ENCODE peak calls at places on chromosomes 5 and 9, in nine cellular contexts. W is mesenteric fat pad; D is NCI-H2029 treated with DMSO at 0.1 percent for 48 hours; J is heart right ventricle; F is NCI-H1417; V is CD4-positive, alpha-beta T cell; Z is NCI-H2081; B is colonic mucosa; C is H9. N is an unnamed sample.

GRCh38 chr5:130398825-130399224 is 494.6 kb downstream of the CHSY3 start:
- DNase-seq in W (no peak), D (no peak), J (no peak), F (no peak), V (no peak), Z (no peak), B (peak), C (no peak), N (no peak)

GRCh38 chr9:109969559-109970237 is 189.7 kb downstream of the PALM2AKAP2 start:
- DNase-seq in W (no peak), D (no peak), J (no peak), F (no peak), V (no peak), Z (no peak), B (no peak), C (no peak), N (no peak)

GRCh38 chr5:119328753-119329602 is 26.8 kb upstream of the TNFAIP8 start:
- DNase-seq in W (no peak), D (no peak), J (no peak), F (no peak), V (peak), Z (no peak), B (no peak), C (no peak), N (peak)

GRCh38 chr5:170623576-170624181 is 119.9 kb downstream of the KCNIP1 start:
- DNase-seq in W (no peak), D (peak), J (peak), F (no peak), V (no peak), Z (peak), B (no peak), C (peak), N (no peak)

GRCh38 chr9:21789541-21790037 is 12.8 kb upstream of the MTAP start:
- DNase-seq in W (no peak), D (peak), J (no peak), F (no peak), V (peak), Z (peak), B (peak), C (peak), N (peak)

GRCh38 chr9:130129425-130130061 is 42.7 kb upstream of the NCS1 start:
- DNase-seq in W (no peak), D (no peak), J (no peak), F (no peak), V (peak), Z (no peak), B (no peak), C (no peak), N (peak)

GRCh38 chr9:110248361-110248760 is 7.9 kb downstream of the TXN start:
- DNase-seq in W (no peak), D (no peak), J (no peak), F (no peak), V (no peak), Z (no peak), B (no peak), C (no peak), N (no peak)

GRCh38 chr9:132988244-132989013 is 9.9 kb downstream of the GFI1B start:
- DNase-seq in W (no peak), D (no peak), J (no peak), F (no peak), V (no peak), Z (no peak), B (no peak), C (no peak), N (no peak)

GRCh38 chr9:14031015-14031414 is 282.9 kb downstream of the NFIB start:
- DNase-seq in W (no peak), D (no peak), J (peak), F (no peak), V (no peak), Z (no peak), B (no peak), C (peak), N (no peak)

GRCh38 chr5:32854473-32854872 is 143.4 kb downstream of the NPR3 start:
- DNase-seq in W (no peak), D (no peak), J (no peak), F (no peak), V (no peak), Z (no peak), B (no peak), C (no peak), N (no peak)

GRCh38 chr9:126822278-126822677 is 17.4 kb downstream of the ZBTB43 start:
- DNase-seq in W (no peak), D (no peak), J (no peak), F (no peak), V (no peak), Z (no peak), B (no peak), C (no peak), N (no peak)

GRCh38 chr5:112208699-112209615 is 210.1 kb downstream of the EPB41L4A start:
- DNase-seq in W (no peak), D (no peak), J (no peak), F (no peak), V (no peak), Z (no peak), B (no peak), C (no peak), N (no peak)

GRCh38 chr5:149038336-149039075 is 24.4 kb downstream of the SH3TC2 start:
- DNase-seq in W (no peak), D (peak), J (no peak), F (no peak), V (no peak), Z (no peak), B (no peak), C (no peak), N (no peak)

GRCh38 chr5:89537800-89538199 is 654.8 kb upstream of the MEF2C start:
- DNase-seq in W (no peak), D (no peak), J (no peak), F (no peak), V (no peak), Z (no peak), B (no peak), C (no peak), N (no peak)

GRCh38 chr5:80114856-80115255 is 79.7 kb downstream of the THBS4 start:
- DNase-seq in W (no peak), D (no peak), J (no peak), F (no peak), V (no peak), Z (no peak), B (peak), C (no peak), N (no peak)

GRCh38 chr5:146051678-146052077 is 53.7 kb downstream of the PLAC8L1 start:
- DNase-seq in W (no peak), D (no peak), J (no peak), F (no peak), V (no peak), Z (no peak), B (no peak), C (no peak), N (no peak)

GRCh38 chr9:91905958-91906585 is 44.0 kb downstream of the ROR2 start:
- DNase-seq in W (no peak), D (no peak), J (peak), F (no peak), V (peak), Z (no peak), B (no peak), C (no peak), N (peak)

GRCh38 chr5:115246361-115246991 is 16.2 kb downstream of the PGGT1B start:
- DNase-seq in W (no peak), D (peak), J (no peak), F (peak), V (no peak), Z (peak), B (no peak), C (no peak), N (no peak)